ENCODE peak calls at places on chromosomes 13 and 19, in nine cellular contexts. Q is HTR-8/SVneo; V is HEK293T; B is lower lobe of right lung; R is mucosa of gallbladder; F is NCI-H2171 treated with DMSO at 0.1 percent for 48 hours; Y is activated CD4-positive, alpha-beta T cell treated with anti-CD3 and anti-CD28 coated beads, Interleukin-2, amount 50 U/mL, for 24 hours; N is midbrain; W is LoVo. O is an unnamed sample.

GRCh38 chr13:46595136-46595917 is 42.4 kb downstream of the LRCH1 start:
- DNase-seq in Q (no peak), R (no peak), W (no peak), N (no peak), V (no peak), Y (no peak), B (no peak), F (peak), O (no peak)

GRCh38 chr19:56942749-56943148 is 102.2 kb upstream of the PEG3 start:
- DNase-seq in N (no peak), Y (no peak), F (no peak), B (peak), V (no peak), Q (no peak), R (no peak), W (no peak), O (no peak)

GRCh38 chr19:55640577-55641375 is at the start of gene ZNF580:
- DNase-seq in F (peak), B (peak), V (peak), N (peak), Q (peak), W (peak), Y (peak), R (peak), O (no peak)

GRCh38 chr13:110912651-110913051 is 2.2 kb downstream of the ANKRD10 start:
- DNase-seq in Y (no peak), B (no peak), V (no peak), W (no peak), R (no peak), F (no peak), Q (no peak), N (no peak), O (no peak)

GRCh38 chr13:40666058-40666904 is at the start of gene FOXO1:
- DNase-seq in R (peak), Q (peak), N (peak), B (peak), W (peak), V (peak), Y (peak), F (peak), O (peak)

GRCh38 chr19:14439014-14439413 is 5.9 kb downstream of the PKN1 start:
- DNase-seq in Y (no peak), B (no peak), F (no peak), V (no peak), Q (no peak), R (no peak), W (no peak), N (no peak), O (no peak)

GRCh38 chr13:75371223-75371622 is 110.7 kb downstream of the TBC1D4 start:
- DNase-seq in B (no peak), Q (no peak), V (no peak), F (no peak), Y (no peak), W (no peak), N (no peak), R (no peak), O (no peak)

GRCh38 chr19:5251096-5252065 is 89.2 kb downstream of the PTPRS start:
- DNase-seq in Y (no peak), N (no peak), F (no peak), Q (no peak), V (no peak), W (no peak), B (no peak), R (no peak), O (no peak)

GRCh38 chr19:39160523-39160861 is 34.9 kb downstream of the PAK4 start:
- DNase-seq in W (no peak), N (no peak), F (no peak), Q (no peak), R (peak), Y (no peak), B (no peak), V (no peak), O (no peak)

GRCh38 chr13:107977175-107977574 is 238.2 kb downstream of the LIG4 start:
- DNase-seq in F (no peak), W (no peak), Y (no peak), N (no peak), B (no peak), R (no peak), V (no peak), Q (no peak), O (no peak)

GRCh38 chr13:37617162-37617561 is 18.6 kb upstream of the POSTN start:
- DNase-seq in N (no peak), V (no peak), Y (no peak), F (no peak), W (no peak), R (no peak), Q (peak), B (no peak), O (no peak)

GRCh38 chr19:4502282-4503223 is 15.7 kb downstream of the PLIN4 start:
- DNase-seq in B (no peak), V (no peak), R (no peak), Y (no peak), Q (no peak), W (no peak), N (no peak), F (no peak), O (no peak)

GRCh38 chr19:9498183-9498902 is at the start of gene ZNF560:
- DNase-seq in W (no peak), B (no peak), Y (no peak), N (no peak), R (no peak), F (no peak), V (peak), Q (peak), O (no peak)

GRCh38 chr19:32570081-32570785 is 10.8 kb upstream of the PDCD5 start:
- DNase-seq in Q (peak), Y (peak), N (peak), B (no peak), W (peak), R (peak), V (peak), F (peak), O (peak)

GRCh38 chr13:114112231-114112825 is 20.1 kb downstream of the RASA3 start:
- DNase-seq in Q (no peak), F (no peak), Y (no peak), V (no peak), R (no peak), B (no peak), W (no peak), N (no peak), O (no peak)

GRCh38 chr13:55673910-55674309 is 1466.8 kb upstream of the PRR20A start:
- DNase-seq in Y (no peak), N (no peak), F (no peak), B (no peak), R (no peak), W (no peak), V (no peak), Q (no peak), O (no peak)

GRCh38 chr19:54345938-54346386 is 7.0 kb upstream of the LILRA4 start:
- DNase-seq in N (peak), V (no peak), Q (no peak), W (no peak), R (no peak), F (no peak), B (no peak), Y (no peak), O (no peak)

GRCh38 chr19:46385636-46386035 is 27.7 kb downstream of the CCDC8 start:
- DNase-seq in Y (no peak), V (no peak), F (no peak), Q (no peak), N (no peak), R (no peak), B (peak), W (no peak), O (no peak)

GRCh38 chr13:31334994-31335549 is 135.3 kb downstream of the B3GLCT start:
- DNase-seq in Y (no peak), W (no peak), Q (no peak), F (no peak), N (no peak), B (no peak), R (no peak), V (no peak), O (no peak)

GRCh38 chr19:33698576-33699435 is 77.1 kb downstream of the CHST8 start:
- DNase-seq in R (no peak), V (no peak), N (no peak), B (no peak), Q (no peak), W (no peak), Y (no peak), F (no peak), O (no peak)

GRCh38 chr19:36008336-36008978 is at the start of gene SYNE4:
- DNase-seq in R (peak), F (no peak), N (no peak), V (no peak), W (no peak), B (peak), Y (no peak), Q (no peak), O (no peak)

GRCh38 chr13:46345400-46345799 is 41.7 kb downstream of the RUBCNL start:
- DNase-seq in W (no peak), R (no peak), B (no peak), F (no peak), V (no peak), N (no peak), Y (no peak), Q (no peak), O (no peak)

GRCh38 chr19:33394006-33394722 is 20.7 kb downstream of the CEBPG start:
- DNase-seq in V (no peak), B (peak), Y (no peak), W (no peak), N (no peak), Q (peak), F (no peak), R (no peak), O (no peak)

GRCh38 chr19:50239916-50240585 is 36.6 kb downstream of the MYH14 start:
- DNase-seq in B (no peak), V (no peak), N (no peak), W (no peak), Y (no peak), F (peak), Q (no peak), R (no peak), O (no peak)

GRCh38 chr13:31377946-31378345 is 178.2 kb downstream of the B3GLCT start:
- DNase-seq in Q (no peak), W (no peak), R (no peak), F (no peak), B (no peak), V (no peak), N (no peak), Y (no peak), O (no peak)

GRCh38 chr13:35857769-35858168 is 273.4 kb downstream of the DCLK1 start:
- DNase-seq in N (no peak), B (no peak), Y (no peak), Q (peak), W (no peak), F (peak), V (no peak), R (no peak), O (no peak)

GRCh38 chr19:6056282-6056741 is 54.0 kb downstream of the RFX2 start:
- DNase-seq in B (no peak), Y (no peak), N (no peak), F (no peak), R (no peak), Q (no peak), V (no peak), W (no peak), O (no peak)

GRCh38 chr13:24911135-24911524 is 147.2 kb downstream of the RNF17 start:
- DNase-seq in V (no peak), W (peak), Y (no peak), F (no peak), N (no peak), Q (peak), R (no peak), B (no peak), O (no peak)

O was measured in putamen.